ENCODE peak calls at places on chromosomes 16 and 17, in six cellular contexts. K, A, S, U, W and Q are unnamed samples.

GRCh38 chr16:14302399-14303181 is 231.5 kb downstream of the MRTFB start:
- DNase-seq in K (peak; percentile 85), A (peak; percentile 45), S (peak; percentile 30), U (no peak), W (no peak), Q (no peak)

GRCh38 chr16:77834600-77834963 is 46.2 kb downstream of the VAT1L start:
- DNase-seq in K (peak; percentile 32), A (no peak), S (no peak), U (peak; percentile 83), W (no peak), Q (no peak)

GRCh38 chr17:79295307-79295706 is 220.7 kb downstream of the ENGASE start:
- DNase-seq in K (no peak), A (no peak), S (no peak), U (no peak), W (no peak), Q (no peak)

GRCh38 chr16:86931410-86931941 is 353.1 kb downstream of the FOXL1 start:
- DNase-seq in K (no peak), A (no peak), S (no peak), U (peak; percentile 51), W (no peak), Q (peak; percentile 63)

GRCh38 chr17:61486135-61487120 is 34.2 kb downstream of the TBX4 start:
- DNase-seq in K (peak; percentile 80), A (peak; percentile 21), S (no peak), U (no peak), W (no peak), Q (no peak)

GRCh38 chr17:56739376-56739775 is 94.3 kb downstream of the C17orf67 start:
- DNase-seq in K (no peak), A (no peak), S (no peak), U (no peak), W (no peak), Q (no peak)

GRCh38 chr16:57191056-57191536 is 5.0 kb downstream of the RSPRY1 start:
- DNase-seq in K (no peak), A (no peak), S (no peak), U (no peak), W (no peak), Q (no peak)

GRCh38 chr17:49390548-49391324 is 23.9 kb downstream of the PHB1 start:
- DNase-seq in K (no peak), A (no peak), S (no peak), U (no peak), W (peak; percentile 59), Q (no peak)

GRCh38 chr16:68047987-68048386 is 24.9 kb downstream of the DUS2 start:
- DNase-seq in K (no peak), A (no peak), S (no peak), U (no peak), W (no peak), Q (no peak)

GRCh38 chr17:79990051-79990592 is 45.5 kb downstream of the TBC1D16 start:
- DNase-seq in K (no peak), A (no peak), S (peak; percentile 14), U (no peak), W (peak; percentile 64), Q (no peak)

GRCh38 chr17:39002991-39003715 is 36.0 kb upstream of the FBXO47 start:
- DNase-seq in K (no peak), A (no peak), S (peak; percentile 62), U (no peak), W (peak; percentile 55), Q (peak; percentile 86)

GRCh38 chr17:50397111-50397918 is at the start of gene LRRC59:
- DNase-seq in K (peak; percentile 99), A (peak; percentile 95), S (peak; percentile 90), U (no peak), W (peak; percentile 91), Q (peak; percentile 52)

GRCh38 chr16:50198802-50199410 is 45.8 kb downstream of the TENT4B start:
- DNase-seq in K (no peak), A (no peak), S (no peak), U (no peak), W (no peak), Q (no peak)

GRCh38 chr16:31074073-31074813 is at the start of the genes ZNF646 and ZNF668:
- DNase-seq in K (peak; percentile 92), A (peak; percentile 92), S (peak; percentile 99), U (peak; percentile 94), W (peak; percentile 98), Q (peak; percentile 98)

GRCh38 chr16:66486773-66487579 is 59.9 kb downstream of the BEAN1 start:
- DNase-seq in K (peak; percentile 48), A (no peak), S (no peak), U (no peak), W (no peak), Q (no peak)

GRCh38 chr17:44314869-44315661 is 6.7 kb downstream of the RUNDC3A start:
- DNase-seq in K (peak; percentile 25), A (no peak), S (no peak), U (no peak), W (no peak), Q (no peak)

GRCh38 chr16:85888405-85889331 is 10.3 kb upstream of the IRF8 start:
- DNase-seq in K (no peak), A (no peak), S (no peak), U (peak; percentile 41), W (no peak), Q (no peak)

GRCh38 chr16:20359997-20360396 is 7.5 kb upstream of the UMOD start:
- DNase-seq in K (peak; percentile 15), A (peak; percentile 32), S (no peak), U (no peak), W (no peak), Q (no peak)

GRCh38 chr17:27550974-27551505 is 79.9 kb upstream of the LGALS9 start:
- DNase-seq in K (no peak), A (no peak), S (no peak), U (no peak), W (no peak), Q (no peak)

GRCh38 chr16:55250641-55251550 is 73.1 kb upstream of the IRX6 start:
- DNase-seq in K (peak; percentile 15), A (no peak), S (no peak), U (no peak), W (no peak), Q (peak; percentile 20)

GRCh38 chr16:27706803-27707685 is 157.1 kb downstream of the KATNIP start:
- DNase-seq in K (peak; percentile 52), A (no peak), S (no peak), U (no peak), W (no peak), Q (no peak)

GRCh38 chr16:57801856-57802634 is at the start of gene KIFC3:
- DNase-seq in K (peak; percentile 93), A (peak; percentile 67), S (peak; percentile 76), U (no peak), W (peak; percentile 69), Q (no peak)

GRCh38 chr17:72977768-72978417 is 114.6 kb downstream of the SLC39A11 start:
- DNase-seq in K (no peak), A (no peak), S (no peak), U (no peak), W (no peak), Q (no peak)

GRCh38 chr17:80034977-80035686 is 540 bp downstream of the TBC1D16 start:
- DNase-seq in K (no peak), A (peak; percentile 18), S (peak; percentile 64), U (no peak), W (peak; percentile 38), Q (no peak)

GRCh38 chr17:4007346-4008081 is 43.3 kb upstream of the ATP2A3 start:
- DNase-seq in K (peak; percentile 56), A (no peak), S (no peak), U (no peak), W (no peak), Q (no peak)

DNA sequence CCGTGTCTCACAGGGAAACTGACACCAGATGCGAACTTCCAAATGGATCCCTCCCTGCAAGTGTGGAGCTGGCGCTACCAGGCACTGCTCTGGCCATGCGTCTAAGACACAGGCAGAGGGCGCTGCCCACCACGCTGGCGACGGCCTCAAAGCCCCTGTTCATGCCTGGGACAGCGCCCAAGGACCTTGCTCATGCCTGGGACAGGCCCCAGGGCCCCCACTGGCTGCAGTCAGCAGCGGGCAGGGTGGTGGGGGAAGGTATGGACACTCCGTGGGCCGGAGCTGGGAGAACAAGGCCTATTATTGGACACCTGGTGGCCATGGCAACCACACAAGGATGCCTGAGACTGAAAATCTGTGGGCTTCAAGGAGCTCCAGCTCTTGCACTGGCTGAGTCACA is 8.8 kb downstream of the ZG16B start:
- DNase-seq in K (peak; percentile 90), A (peak; percentile 58), S (peak; percentile 63), U (peak; percentile 23), W (peak; percentile 65), Q (peak; percentile 67)
- TF ChIP-seq CTCF in K (peak; percentile 79), A (peak; percentile 87), S (peak; percentile 63), U (peak; percentile 96), W (peak; percentile 58), Q (peak; percentile 95)

GRCh38 chr17:82270651-82271050 is 2.8 kb downstream of the CSNK1D start:
- DNase-seq in K (no peak), A (no peak), S (no peak), U (no peak), W (no peak), Q (no peak)

GRCh38 chr17:82266142-82266541 is 7.4 kb downstream of the CSNK1D start:
- DNase-seq in K (no peak), A (no peak), S (no peak), U (no peak), W (no peak), Q (no peak)

GRCh38 chr17:82269882-82270500 is 3.5 kb downstream of the CSNK1D start:
- DNase-seq in K (no peak), A (no peak), S (peak; percentile 46), U (no peak), W (no peak), Q (no peak)

GRCh38 chr17:82269138-82269881 is 4.2 kb downstream of the CSNK1D start:
- DNase-seq in K (no peak), A (no peak), S (no peak), U (no peak), W (peak; percentile 80), Q (no peak)

DNA sequence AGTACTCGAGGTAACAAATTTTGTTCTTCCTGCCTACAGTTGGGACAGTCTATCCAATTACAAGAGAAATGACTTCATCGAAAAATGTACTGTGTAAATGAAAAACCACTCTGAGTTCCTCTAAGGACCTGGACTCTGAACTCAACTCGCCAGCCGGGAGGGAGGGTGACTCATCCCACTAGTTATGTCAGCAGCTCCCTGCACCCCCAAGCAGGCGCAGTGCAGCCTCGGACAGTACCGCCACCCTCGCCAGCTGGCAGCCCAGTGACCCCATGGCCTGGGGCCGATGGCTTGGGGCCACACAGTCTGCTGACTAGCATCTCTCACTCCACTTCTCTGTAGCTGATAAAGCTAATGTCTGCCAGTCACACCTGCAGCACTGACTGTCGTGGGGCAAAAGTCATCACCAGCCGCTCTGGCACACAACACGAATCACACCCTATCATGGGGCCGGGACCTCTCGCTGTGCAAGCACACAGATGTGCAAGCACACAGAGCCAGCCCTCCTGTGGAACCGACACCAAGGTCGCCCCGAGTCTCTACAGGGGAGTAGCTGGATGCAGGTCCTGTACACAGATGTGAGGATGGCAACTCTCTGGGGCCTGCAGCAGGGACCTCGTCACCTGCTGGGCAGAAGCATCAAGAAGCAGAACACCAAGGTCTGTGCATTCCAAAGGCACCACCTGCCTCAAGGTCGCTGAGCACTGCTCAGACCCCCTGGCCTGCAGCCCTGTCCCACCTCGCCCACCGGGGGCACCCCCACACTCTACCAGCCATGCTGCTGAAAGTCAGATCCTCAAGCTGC is 5.7 kb downstream of the CSNK1D start:
- DNase-seq in K (peak; percentile 66), A (no peak), S (peak; percentile 60), U (peak; percentile 80), W (peak; percentile 94), Q (peak; percentile 82)
- TF ChIP-seq CTCF in K (peak; percentile 13), A (no peak), S (no peak), U (no peak), W (no peak), Q (no peak)

GRCh38 chr16:81480856-81481821 is 36.5 kb downstream of the CMIP start:
- DNase-seq in K (peak; percentile 79), A (no peak), S (no peak), U (no peak), W (peak; percentile 47), Q (no peak)
- TF ChIP-seq CTCF in K (no peak), A (no peak), S (no peak), U (no peak), W (no peak), Q (no peak)

GRCh38 chr17:29051731-29052130 is 8.8 kb downstream of the PIPOX start:
- DNase-seq in K (no peak), A (no peak), S (no peak), U (no peak), W (no peak), Q (no peak)
- TF ChIP-seq CTCF in K (no peak), A (no peak), S (no peak), U (no peak), W (no peak), Q (no peak)